ENCODE peak calls at places on chromosome 14, in six cellular contexts. F, B, Y, N, S and U are unnamed samples.

GRCh38 chr14:85538636-85539035 is 8.7 kb downstream of the FLRT2 start:
- DNase-seq in F (no peak), B (no peak), Y (no peak), N (no peak), S (no peak), U (no peak)

GRCh38 chr14:100147181-100147631 is 12.2 kb downstream of the DEGS2 start:
- DNase-seq in F (no peak), B (no peak), Y (peak; percentile 59), N (no peak), S (no peak), U (no peak)

GRCh38 chr14:58426819-58427288 is 477 bp downstream of the TIMM9 start:
- DNase-seq in F (peak; percentile 70), B (peak; percentile 65), Y (peak; percentile 80), N (peak; percentile 61), S (peak; percentile 51), U (peak; percentile 62)

GRCh38 chr14:27078176-27078575 is 480.3 kb upstream of the NOVA1 start:
- DNase-seq in F (no peak), B (no peak), Y (no peak), N (no peak), S (no peak), U (no peak)

GRCh38 chr14:59913187-59913586 is 6.8 kb upstream of the LRRC9 start:
- DNase-seq in F (no peak), B (no peak), Y (no peak), N (no peak), S (no peak), U (no peak)

GRCh38 chr14:106372870-106373657 is 846.7 kb downstream of the TMEM121 start:
- DNase-seq in F (peak; percentile 83), B (no peak), Y (peak; percentile 86), N (peak; percentile 32), S (peak; percentile 53), U (no peak)

GRCh38 chr14:103699261-103699661 is 16.0 kb downstream of the XRCC3 start:
- DNase-seq in F (no peak), B (no peak), Y (no peak), N (no peak), S (no peak), U (no peak)

GRCh38 chr14:39175445-39176262 is 600 bp downstream of the PNN start:
- DNase-seq in F (peak; percentile 50), B (peak; percentile 21), Y (peak; percentile 80), N (peak; percentile 52), S (peak; percentile 32), U (no peak)

GRCh38 chr14:25050494-25051170 is 685 bp upstream of the STXBP6 start:
- DNase-seq in F (no peak), B (peak; percentile 82), Y (no peak), N (no peak), S (no peak), U (no peak)

GRCh38 chr14:65361920-65362319 is 50.6 kb upstream of the FUT8 start:
- DNase-seq in F (no peak), B (peak; percentile 90), Y (no peak), N (no peak), S (no peak), U (peak; percentile 63)

GRCh38 chr14:90349729-90350128 is 18.0 kb upstream of the NRDE2 start:
- DNase-seq in F (no peak), B (no peak), Y (peak; percentile 20), N (no peak), S (no peak), U (no peak)

GRCh38 chr14:92783813-92784431 is 10.2 kb upstream of the GOLGA5 start:
- DNase-seq in F (peak; percentile 80), B (peak; percentile 75), Y (peak; percentile 32), N (no peak), S (peak; percentile 68), U (no peak)

GRCh38 chr14:106174206-106174605 is 647.8 kb downstream of the TMEM121 start:
- DNase-seq in F (no peak), B (no peak), Y (no peak), N (no peak), S (no peak), U (no peak)

GRCh38 chr14:80930836-80931389 is 10.6 kb downstream of the CEP128 start:
- DNase-seq in F (no peak), B (peak; percentile 96), Y (peak; percentile 78), N (no peak), S (peak; percentile 90), U (no peak)

GRCh38 chr14:58817846-58818245 is 180.1 kb downstream of the DACT1 start:
- DNase-seq in F (no peak), B (peak; percentile 50), Y (no peak), N (no peak), S (no peak), U (no peak)

GRCh38 chr14:20440465-20440864 is 4.5 kb upstream of the KLHL33 start:
- DNase-seq in F (no peak), B (no peak), Y (no peak), N (no peak), S (no peak), U (no peak)